ENCODE peak calls at places on chromosomes 4 and X, in seven cellular contexts. V is SK-N-SH; W is dorsolateral prefrontal cortex; D is brain microvascular endothelial cell; M is stimulated activated CD4-positive, alpha-beta T cell treated with anti-CD3 and anti-CD28 coated beads, Interleukin-4, amount 100 ng/mL, for 4 hours; O is AG20443; F is HEK293T. S is an unnamed sample.

GRCh38 chr4:112453321-112453720 is 62.7 kb downstream of the NEUROG2 start:
- DNase-seq in W (no peak), F (no peak), M (no peak), O (no peak), V (no peak), D (no peak), S (no peak)

GRCh38 chrX:40109288-40110008 is 11.7 kb upstream of the BCOR start:
- DNase-seq in M (no peak), W (no peak), O (peak), F (peak), D (no peak), V (peak), S (no peak)

GRCh38 chr4:128558896-128559669 is 250.4 kb upstream of the JADE1 start:
- DNase-seq in F (no peak), O (peak), M (no peak), V (no peak), W (no peak), D (no peak), S (peak)

GRCh38 chr4:9997881-9998280 is 23.4 kb downstream of the SLC2A9 start:
- DNase-seq in V (no peak), M (no peak), D (no peak), F (no peak), O (no peak), W (no peak), S (no peak)

GRCh38 chr4:184843984-184844554 is 18.3 kb upstream of the ACSL1 start:
- DNase-seq in M (no peak), W (no peak), F (no peak), D (no peak), V (no peak), O (no peak), S (no peak)

GRCh38 chr4:162131256-162131655 is 32.5 kb downstream of the FSTL5 start:
- DNase-seq in W (no peak), D (no peak), O (no peak), M (no peak), V (no peak), F (no peak), S (no peak)

GRCh38 chr4:7101692-7102515 is 34.0 kb upstream of the GRPEL1 start:
- DNase-seq in W (peak), V (peak), D (peak), O (peak), M (peak), F (peak), S (peak)

GRCh38 chr4:139419388-139419914 is 34.5 kb upstream of the RAB33B start:
- DNase-seq in D (peak), V (no peak), W (no peak), M (no peak), F (no peak), O (peak), S (peak)

GRCh38 chr4:154707877-154708276 is 35.9 kb upstream of the LRAT start:
- DNase-seq in W (no peak), M (no peak), D (no peak), F (no peak), V (no peak), O (no peak), S (no peak)

GRCh38 chrX:10554612-10555270 is 65.6 kb downstream of the MID1 start:
- DNase-seq in M (no peak), F (no peak), O (no peak), W (no peak), V (no peak), D (no peak), S (no peak)

GRCh38 chrX:14039344-14039743 is 9.7 kb upstream of the GEMIN8 start:
- DNase-seq in V (peak), D (peak), W (no peak), O (peak), M (peak), F (peak), S (peak)

GRCh38 chr4:61373901-61374611 is 173.9 kb downstream of the ADGRL3 start:
- DNase-seq in D (peak), F (no peak), V (no peak), O (peak), W (no peak), M (no peak), S (no peak)

GRCh38 chrX:22276781-22277180 is 4.1 kb downstream of the CBLL2 start:
- DNase-seq in O (peak), M (no peak), V (no peak), D (no peak), W (no peak), F (no peak), S (no peak)

GRCh38 chrX:68677998-68678397 is 30.5 kb downstream of the STARD8 start:
- DNase-seq in F (no peak), V (no peak), W (no peak), M (no peak), D (no peak), O (no peak), S (no peak)

GRCh38 chrX:111100191-111100590 is 4.2 kb downstream of the PAK3 start:
- DNase-seq in D (no peak), V (peak), O (peak), F (peak), M (no peak), W (no peak), S (peak)

GRCh38 chr4:15345134-15345533 is 82.7 kb upstream of the C1QTNF7 start:
- DNase-seq in D (no peak), V (no peak), F (no peak), W (no peak), O (no peak), M (no peak), S (no peak)

GRCh38 chrX:12975999-12976558 is 1.2 kb downstream of the TMSB4X start:
- DNase-seq in O (peak), M (no peak), F (no peak), W (no peak), D (peak), V (peak), S (no peak)

GRCh38 chrX:144681501-144681900 is 565.8 kb upstream of the SPANXN1 start:
- DNase-seq in M (no peak), F (no peak), V (no peak), W (no peak), O (no peak), D (peak), S (peak)

GRCh38 chrX:133323450-133323849 is 91.8 kb downstream of the GPC4 start:
- DNase-seq in O (no peak), F (no peak), D (no peak), W (no peak), M (no peak), V (no peak), S (no peak)

GRCh38 chrX:41591906-41592305 is 96.9 kb upstream of the GPR34 start:
- DNase-seq in M (no peak), D (no peak), V (no peak), W (no peak), F (no peak), O (no peak), S (no peak)

GRCh38 chrX:7110821-7111276 is 36.7 kb upstream of the STS start:
- DNase-seq in F (no peak), D (no peak), W (no peak), V (no peak), O (no peak), M (no peak), S (no peak)

GRCh38 chr4:36241771-36242170 is 2.5 kb downstream of the ARAP2 start:
- DNase-seq in F (no peak), M (no peak), O (no peak), D (no peak), V (no peak), W (no peak), S (no peak)

GRCh38 chr4:169690787-169691186 is 67.0 kb downstream of the HPF1 start:
- DNase-seq in V (no peak), W (no peak), D (no peak), O (no peak), F (no peak), M (no peak), S (no peak)

GRCh38 chrX:119004920-119005524 is 30.6 kb downstream of the LONRF3 start:
- DNase-seq in D (peak), V (peak), W (peak), O (peak), F (peak), M (peak), S (peak)

GRCh38 chr4:109916003-109916399 is 3.3 kb downstream of the EGF start:
- DNase-seq in F (no peak), O (no peak), V (no peak), M (no peak), W (no peak), D (no peak), S (no peak)

GRCh38 chrX:25810202-25810601 is 327.9 kb upstream of the MAGEB18 start:
- DNase-seq in M (no peak), V (no peak), D (peak), W (no peak), F (no peak), O (no peak), S (peak)